ENCODE peak calls at places on chromosomes 2 and 18, in ten cellular contexts. One of them, this sample, is unnamed.

GRCh38 chr2:165898381-165898780 is 55.2 kb downstream of the TTC21B start:
- DNase-seq in epithelial cell of esophagus: peak; percentile 95
- DNase-seq in Daoy: no peak
- DNase-seq in HFFc6: peak; percentile 61
- DNase-seq in CD8-positive, alpha-beta T cell: no peak
- DNase-seq in stimulated activated CD8-positive, alpha-beta memory T cell treated with anti-CD3 and anti-CD28 coated beads, Interleukin-7, amount 100 ng/mL, for 1 hour: no peak
- DNase-seq in endothelial cell: no peak
- DNase-seq in MCF 10A: peak; percentile 92
- DNase-seq in NCI-H526: no peak
- DNase-seq in A172: no peak
- DNase-seq in this sample: no peak

GRCh38 chr2:54437588-54437987 is 18.5 kb upstream of the SPTBN1 start:
- DNase-seq in epithelial cell of esophagus: no peak
- DNase-seq in Daoy: no peak
- DNase-seq in HFFc6: no peak
- DNase-seq in CD8-positive, alpha-beta T cell: no peak
- DNase-seq in stimulated activated CD8-positive, alpha-beta memory T cell treated with anti-CD3 and anti-CD28 coated beads, Interleukin-7, amount 100 ng/mL, for 1 hour: no peak
- DNase-seq in endothelial cell: no peak
- DNase-seq in MCF 10A: no peak
- DNase-seq in NCI-H526: no peak
- DNase-seq in A172: no peak
- DNase-seq in this sample: no peak

GRCh38 chr2:108165750-108166149 is 74.0 kb upstream of the SULT1C3 start:
- DNase-seq in epithelial cell of esophagus: no peak
- DNase-seq in Daoy: no peak
- DNase-seq in HFFc6: no peak
- DNase-seq in CD8-positive, alpha-beta T cell: no peak
- DNase-seq in stimulated activated CD8-positive, alpha-beta memory T cell treated with anti-CD3 and anti-CD28 coated beads, Interleukin-7, amount 100 ng/mL, for 1 hour: no peak
- DNase-seq in endothelial cell: no peak
- DNase-seq in MCF 10A: no peak
- DNase-seq in NCI-H526: no peak
- DNase-seq in A172: no peak
- DNase-seq in this sample: no peak

GRCh38 chr2:170276056-170276455 is 98.1 kb downstream of the MYO3B start:
- DNase-seq in epithelial cell of esophagus: no peak
- DNase-seq in Daoy: no peak
- DNase-seq in HFFc6: no peak
- DNase-seq in CD8-positive, alpha-beta T cell: no peak
- DNase-seq in stimulated activated CD8-positive, alpha-beta memory T cell treated with anti-CD3 and anti-CD28 coated beads, Interleukin-7, amount 100 ng/mL, for 1 hour: no peak
- DNase-seq in endothelial cell: no peak
- DNase-seq in MCF 10A: no peak
- DNase-seq in NCI-H526: no peak
- DNase-seq in A172: no peak
- DNase-seq in this sample: no peak

GRCh38 chr2:138184428-138184827 is 220.2 kb downstream of the HNMT start:
- DNase-seq in epithelial cell of esophagus: no peak
- DNase-seq in Daoy: no peak
- DNase-seq in HFFc6: no peak
- DNase-seq in CD8-positive, alpha-beta T cell: no peak
- DNase-seq in stimulated activated CD8-positive, alpha-beta memory T cell treated with anti-CD3 and anti-CD28 coated beads, Interleukin-7, amount 100 ng/mL, for 1 hour: no peak
- DNase-seq in endothelial cell: no peak
- DNase-seq in MCF 10A: no peak
- DNase-seq in NCI-H526: no peak
- DNase-seq in A172: no peak
- DNase-seq in this sample: no peak

GRCh38 chr18:38575648-38576047 is 1010.0 kb upstream of the CELF4 start:
- DNase-seq in epithelial cell of esophagus: no peak
- DNase-seq in Daoy: no peak
- DNase-seq in HFFc6: no peak
- DNase-seq in CD8-positive, alpha-beta T cell: no peak
- DNase-seq in stimulated activated CD8-positive, alpha-beta memory T cell treated with anti-CD3 and anti-CD28 coated beads, Interleukin-7, amount 100 ng/mL, for 1 hour: no peak
- DNase-seq in endothelial cell: no peak
- DNase-seq in MCF 10A: no peak
- DNase-seq in NCI-H526: no peak
- DNase-seq in A172: no peak
- DNase-seq in this sample: no peak

GRCh38 chr2:174561283-174562275 is 36.0 kb downstream of the WIPF1 start:
- DNase-seq in epithelial cell of esophagus: no peak
- DNase-seq in Daoy: no peak
- DNase-seq in HFFc6: no peak
- DNase-seq in CD8-positive, alpha-beta T cell: no peak
- DNase-seq in stimulated activated CD8-positive, alpha-beta memory T cell treated with anti-CD3 and anti-CD28 coated beads, Interleukin-7, amount 100 ng/mL, for 1 hour: no peak
- DNase-seq in endothelial cell: no peak
- DNase-seq in MCF 10A: no peak
- DNase-seq in NCI-H526: peak; percentile 30
- DNase-seq in A172: no peak
- DNase-seq in this sample: peak; percentile 88

GRCh38 chr2:127984551-127984950 is 43.3 kb downstream of the SAP130 start:
- DNase-seq in epithelial cell of esophagus: peak; percentile 2
- DNase-seq in Daoy: no peak
- DNase-seq in HFFc6: no peak
- DNase-seq in CD8-positive, alpha-beta T cell: no peak
- DNase-seq in stimulated activated CD8-positive, alpha-beta memory T cell treated with anti-CD3 and anti-CD28 coated beads, Interleukin-7, amount 100 ng/mL, for 1 hour: no peak
- DNase-seq in endothelial cell: no peak
- DNase-seq in MCF 10A: no peak
- DNase-seq in NCI-H526: no peak
- DNase-seq in A172: no peak
- DNase-seq in this sample: no peak

GRCh38 chr2:95670167-95670566 is 78.4 kb downstream of the TRIM43 start:
- DNase-seq in epithelial cell of esophagus: no peak
- DNase-seq in Daoy: peak; percentile 12
- DNase-seq in HFFc6: peak; percentile 76
- DNase-seq in CD8-positive, alpha-beta T cell: no peak
- DNase-seq in stimulated activated CD8-positive, alpha-beta memory T cell treated with anti-CD3 and anti-CD28 coated beads, Interleukin-7, amount 100 ng/mL, for 1 hour: no peak
- DNase-seq in endothelial cell: no peak
- DNase-seq in MCF 10A: no peak
- DNase-seq in NCI-H526: no peak
- DNase-seq in A172: peak; percentile 72
- DNase-seq in this sample: no peak

GRCh38 chr2:47509250-47509649 is 106.3 kb downstream of the MSH2 start:
- DNase-seq in epithelial cell of esophagus: no peak
- DNase-seq in Daoy: no peak
- DNase-seq in HFFc6: no peak
- DNase-seq in CD8-positive, alpha-beta T cell: no peak
- DNase-seq in stimulated activated CD8-positive, alpha-beta memory T cell treated with anti-CD3 and anti-CD28 coated beads, Interleukin-7, amount 100 ng/mL, for 1 hour: no peak
- DNase-seq in endothelial cell: no peak
- DNase-seq in MCF 10A: no peak
- DNase-seq in NCI-H526: no peak
- DNase-seq in A172: no peak
- DNase-seq in this sample: no peak

GRCh38 chr2:120825370-120826259 is 89.9 kb downstream of the GLI2 start:
- DNase-seq in epithelial cell of esophagus: peak; percentile 46
- DNase-seq in Daoy: peak; percentile 31
- DNase-seq in HFFc6: peak; percentile 48
- DNase-seq in CD8-positive, alpha-beta T cell: no peak
- DNase-seq in stimulated activated CD8-positive, alpha-beta memory T cell treated with anti-CD3 and anti-CD28 coated beads, Interleukin-7, amount 100 ng/mL, for 1 hour: no peak
- DNase-seq in endothelial cell: no peak
- DNase-seq in MCF 10A: peak; percentile 38
- DNase-seq in NCI-H526: no peak
- DNase-seq in A172: peak; percentile 57
- DNase-seq in this sample: peak; percentile 85

GRCh38 chr18:68803371-68803770 is 5.5 kb downstream of the CCDC102B start:
- DNase-seq in epithelial cell of esophagus: no peak
- DNase-seq in Daoy: no peak
- DNase-seq in HFFc6: peak; percentile 46
- DNase-seq in CD8-positive, alpha-beta T cell: no peak
- DNase-seq in stimulated activated CD8-positive, alpha-beta memory T cell treated with anti-CD3 and anti-CD28 coated beads, Interleukin-7, amount 100 ng/mL, for 1 hour: no peak
- DNase-seq in endothelial cell: no peak
- DNase-seq in MCF 10A: peak; percentile 48
- DNase-seq in NCI-H526: no peak
- DNase-seq in A172: peak; percentile 33
- DNase-seq in this sample: no peak

GRCh38 chr2:61210332-61210981 is 48.5 kb downstream of the C2orf74 start:
- DNase-seq in epithelial cell of esophagus: peak; percentile 90
- DNase-seq in Daoy: no peak
- DNase-seq in HFFc6: peak; percentile 75
- DNase-seq in CD8-positive, alpha-beta T cell: no peak
- DNase-seq in stimulated activated CD8-positive, alpha-beta memory T cell treated with anti-CD3 and anti-CD28 coated beads, Interleukin-7, amount 100 ng/mL, for 1 hour: no peak
- DNase-seq in endothelial cell: no peak
- DNase-seq in MCF 10A: peak; percentile 82
- DNase-seq in NCI-H526: no peak
- DNase-seq in A172: peak; percentile 44
- DNase-seq in this sample: no peak